ENCODE peak calls at places on chromosome 16, in seven cellular contexts. N, P, U, E, W, D and S are unnamed samples.

GRCh38 chr16:88763502-88764053 is 21.4 kb downstream of the PIEZO1 start:
- DNase-seq in N (no peak), P (no peak), U (no peak), E (no peak), W (no peak), D (no peak), S (no peak)

GRCh38 chr16:1441391-1441829 is 2.9 kb downstream of the CCDC154 start:
- DNase-seq in N (no peak), P (no peak), U (no peak), E (no peak), W (no peak), D (no peak), S (no peak)

GRCh38 chr16:67396159-67396774 is 3.0 kb upstream of the TPPP3 start:
- DNase-seq in N (no peak), P (no peak), U (peak; percentile 70), E (no peak), W (peak; percentile 83), D (no peak), S (no peak)

GRCh38 chr16:709651-710499 is 4.3 kb upstream of the FBXL16 start:
- DNase-seq in N (no peak), P (no peak), U (peak; percentile 87), E (no peak), W (peak; percentile 59), D (no peak), S (no peak)

GRCh38 chr16:48448799-48449481 is 63.7 kb upstream of the SIAH1 start:
- DNase-seq in N (no peak), P (no peak), U (no peak), E (no peak), W (no peak), D (no peak), S (no peak)

GRCh38 chr16:51569204-51569911 is 418.3 kb upstream of the SALL1 start:
- DNase-seq in N (no peak), P (no peak), U (peak; percentile 48), E (no peak), W (no peak), D (no peak), S (no peak)

GRCh38 chr16:27321013-27321960 is 7.5 kb downstream of the IL4R start:
- DNase-seq in N (no peak), P (no peak), U (peak; percentile 63), E (no peak), W (no peak), D (no peak), S (no peak)

GRCh38 chr16:80940069-80940856 is 66.4 kb downstream of the CMC2 start:
- DNase-seq in N (no peak), P (no peak), U (peak; percentile 54), E (no peak), W (no peak), D (no peak), S (no peak)

GRCh38 chr16:47967374-47967773 is 188.4 kb downstream of the ABCC12 start:
- DNase-seq in N (no peak), P (no peak), U (no peak), E (no peak), W (no peak), D (no peak), S (no peak)

GRCh38 chr16:66891360-66891759 is 11.0 kb downstream of the PDP2 start:
- DNase-seq in N (no peak), P (no peak), U (no peak), E (no peak), W (no peak), D (no peak), S (no peak)

GRCh38 chr16:339680-340079 is 12.8 kb downstream of the AXIN1 start:
- DNase-seq in N (no peak), P (peak; percentile 18), U (no peak), E (no peak), W (no peak), D (no peak), S (no peak)

GRCh38 chr16:12874135-12874534 is 27.3 kb upstream of the SHISA9 start:
- DNase-seq in N (no peak), P (no peak), U (peak; percentile 43), E (no peak), W (no peak), D (no peak), S (peak; percentile 56)

GRCh38 chr16:69107311-69107962 is 2.0 kb downstream of the HAS3 start:
- DNase-seq in N (no peak), P (no peak), U (peak; percentile 22), E (no peak), W (peak; percentile 55), D (no peak), S (no peak)

GRCh38 chr16:25575363-25575762 is 116.4 kb upstream of the HS3ST4 start:
- DNase-seq in N (no peak), P (no peak), U (no peak), E (no peak), W (no peak), D (no peak), S (no peak)

GRCh38 chr16:52721331-52721730 is 174.4 kb upstream of the TOX3 start:
- DNase-seq in N (no peak), P (no peak), U (no peak), E (no peak), W (no peak), D (no peak), S (no peak)

GRCh38 chr16:11691235-11691634 is 23.0 kb downstream of the SNN start:
- DNase-seq in N (no peak), P (no peak), U (no peak), E (no peak), W (no peak), D (no peak), S (no peak)

GRCh38 chr16:49396206-49396720 is 22.7 kb downstream of the C16orf78 start:
- DNase-seq in N (no peak), P (no peak), U (no peak), E (no peak), W (no peak), D (peak; percentile 7), S (no peak)

GRCh38 chr16:54934536-54935410 is 4.1 kb downstream of the IRX5 start:
- DNase-seq in N (no peak), P (no peak), U (peak; percentile 62), E (no peak), W (peak; percentile 34), D (peak; percentile 62), S (no peak)

GRCh38 chr16:648071-648785 is 937 bp upstream of the WDR90 start:
- DNase-seq in N (peak; percentile 30), P (peak; percentile 28), U (no peak), E (peak; percentile 67), W (no peak), D (no peak), S (no peak)

GRCh38 chr16:79969458-79969857 is 368.9 kb upstream of the MAF start:
- DNase-seq in N (no peak), P (no peak), U (no peak), E (no peak), W (no peak), D (no peak), S (no peak)

GRCh38 chr16:19858006-19858653 is 26.5 kb downstream of the GPRC5B start:
- DNase-seq in N (no peak), P (no peak), U (peak; percentile 80), E (no peak), W (no peak), D (no peak), S (no peak)

GRCh38 chr16:24018485-24018884 is 182.7 kb downstream of the PRKCB start:
- DNase-seq in N (no peak), P (no peak), U (no peak), E (no peak), W (no peak), D (no peak), S (no peak)

GRCh38 chr16:24668481-24669001 is 60.9 kb upstream of the TNRC6A start:
- DNase-seq in N (no peak), P (no peak), U (peak; percentile 87), E (peak; percentile 75), W (no peak), D (no peak), S (no peak)

GRCh38 chr16:17159616-17160015 is 311.1 kb downstream of the XYLT1 start:
- DNase-seq in N (no peak), P (no peak), U (no peak), E (no peak), W (no peak), D (no peak), S (no peak)

GRCh38 chr16:50502616-50503000 is 45.6 kb upstream of the NKD1 start:
- DNase-seq in N (no peak), P (no peak), U (no peak), E (no peak), W (no peak), D (no peak), S (no peak)